ENCODE peak calls at places on chromosomes 4 and X, in eight cellular contexts. F is SK-N-SH, L is GM23338, E is HCT116, M is K562, Z is Panc1, S is GM12878, Y is HepG2. W is an unnamed sample.

GRCh38 chrX:46326161-46326560 is 219.1 kb downstream of the ZNF674 start:
- DNase-seq in F (no peak), L (peak), E (no peak), M (no peak), Z (no peak), S (no peak), Y (no peak), W (no peak)

GRCh38 chr4:77600521-77601451 is 4.8 kb upstream of the CXCL13 start:
- DNase-seq in F (peak), L (peak), E (peak), M (peak), Z (no peak), S (no peak), Y (peak), W (peak)

GRCh38 chr4:105556175-105556574 is 3.8 kb downstream of the ARHGEF38 start:
- DNase-seq in F (no peak), L (peak), E (no peak), M (no peak), Z (no peak), S (no peak), Y (no peak), W (no peak)

GRCh38 chr4:107243141-107243779 is 207.1 kb upstream of the DKK2 start:
- DNase-seq in F (peak), L (no peak), E (no peak), M (no peak), Z (no peak), S (no peak), Y (no peak), W (no peak)

GRCh38 chrX:87310780-87311179 is 206.8 kb upstream of the KLHL4 start:
- DNase-seq in F (no peak), L (no peak), E (no peak), M (no peak), Z (no peak), S (no peak), Y (no peak), W (no peak)

GRCh38 chr4:36159208-36159607 is 85.1 kb downstream of the ARAP2 start:
- DNase-seq in F (peak), L (peak), E (no peak), M (no peak), Z (no peak), S (no peak), Y (peak), W (no peak)

GRCh38 chr4:163878336-163879121 is 384.0 kb downstream of the TMA16 start:
- DNase-seq in F (no peak), L (no peak), E (no peak), M (no peak), Z (no peak), S (no peak), Y (no peak), W (no peak)

GRCh38 chrX:133444952-133445831 is 29.9 kb upstream of the GPC4 start:
- DNase-seq in F (no peak), L (peak), E (peak), M (no peak), Z (no peak), S (no peak), Y (no peak), W (no peak)

GRCh38 chr4:1472148-1472797 is 66.0 kb upstream of the NKX1-1 start:
- DNase-seq in F (peak), L (peak), E (no peak), M (no peak), Z (no peak), S (no peak), Y (no peak), W (no peak)

GRCh38 chrX:129478516-129478915 is 44.8 kb downstream of the SMARCA1 start:
- DNase-seq in F (no peak), L (no peak), E (no peak), M (no peak), Z (no peak), S (no peak), Y (no peak), W (no peak)

GRCh38 chr4:144615182-144615581 is 30.8 kb upstream of the HHIP start:
- DNase-seq in F (no peak), L (no peak), E (no peak), M (no peak), Z (no peak), S (no peak), Y (no peak), W (no peak)

GRCh38 chr4:185716008-185716976 is 95.7 kb downstream of the SORBS2 start:
- DNase-seq in F (peak), L (no peak), E (no peak), M (no peak), Z (no peak), S (no peak), Y (no peak), W (no peak)

GRCh38 chrX:124555036-124555595 is 208.8 kb downstream of the SH2D1A start:
- DNase-seq in F (no peak), L (no peak), E (no peak), M (no peak), Z (no peak), S (no peak), Y (no peak), W (no peak)

DNA sequence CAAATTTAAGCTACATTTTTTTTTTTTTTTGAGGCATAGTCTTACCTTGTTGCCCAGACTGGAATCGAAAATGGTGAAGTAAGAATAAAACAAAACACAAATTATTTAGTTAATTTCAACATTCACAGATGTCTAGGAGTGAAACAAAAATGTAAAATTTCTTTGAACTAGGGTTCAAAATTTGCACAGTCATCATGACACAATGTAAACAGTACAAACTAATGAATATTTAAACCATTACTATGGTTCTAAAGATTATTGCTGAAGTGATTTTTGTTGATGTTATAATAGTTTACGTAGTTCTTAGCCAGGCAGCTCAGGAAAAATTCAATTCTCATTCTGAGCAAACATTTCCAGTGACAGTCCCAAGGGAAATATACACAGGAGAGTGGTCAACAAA is 633.1 kb downstream of the GRXCR1 start:
- DNase-seq in F (no peak), L (no peak), E (no peak), M (no peak), Z (no peak), S (no peak), Y (no peak), W (no peak)
- TF ChIP-seq CTCF in F (no peak), L (no peak), E (no peak), M (no peak), Z (no peak), S (no peak), Y (no peak), W (no peak)

GRCh38 chr4:138941037-138941436 is 74.5 kb upstream of the NOCT start:
- DNase-seq in F (no peak), L (no peak), E (no peak), M (no peak), Z (no peak), S (no peak), Y (no peak), W (no peak)

GRCh38 chr4:138939960-138940359 is 75.6 kb upstream of the NOCT start:
- DNase-seq in F (no peak), L (no peak), E (no peak), M (no peak), Z (no peak), S (no peak), Y (peak), W (no peak)

GRCh38 chr4:138938371-138938699 is 77.2 kb upstream of the NOCT start:
- DNase-seq in F (peak), L (peak), E (peak), M (no peak), Z (peak), S (no peak), Y (peak), W (no peak)

GRCh38 chr4:138935135-138935795 is 80.3 kb upstream of the NOCT start:
- DNase-seq in F (no peak), L (no peak), E (no peak), M (no peak), Z (no peak), S (no peak), Y (no peak), W (no peak)
- TF ChIP-seq REST in F (no peak), L (no peak), E (no peak), M (no peak), Z (no peak), S (no peak), Y (no peak), W (no peak)

GRCh38 chr4:13548984-13549546 is 4.8 kb upstream of the NKX3-2 start:
- DNase-seq in F (peak), L (peak), E (peak), M (peak), Z (peak), S (peak), Y (peak), W (peak)
- TF ChIP-seq POLR2AphosphoS5 in F (no peak), L (no peak), E (no peak), M (no peak), Z (no peak), S (no peak), Y (no peak), W (no peak)

GRCh38 chr4:109296545-109296944 is 5.9 kb downstream of the COL25A1 start:
- DNase-seq in F (no peak), L (no peak), E (no peak), M (no peak), Z (no peak), S (no peak), Y (no peak), W (no peak)

GRCh38 chr4:109301691-109302365 is 630 bp downstream of the COL25A1 start:
- DNase-seq in F (peak), L (peak), E (no peak), M (no peak), Z (no peak), S (no peak), Y (no peak), W (no peak)

GRCh38 chr4:109294468-109295020 is 7.9 kb downstream of the COL25A1 start:
- DNase-seq in F (no peak), L (no peak), E (no peak), M (no peak), Z (no peak), S (no peak), Y (no peak), W (no peak)

GRCh38 chr4:109295081-109295480 is 7.4 kb downstream of the COL25A1 start:
- DNase-seq in F (no peak), L (no peak), E (no peak), M (no peak), Z (no peak), S (no peak), Y (no peak), W (no peak)

GRCh38 chr4:109298279-109299010 is 4.0 kb downstream of the COL25A1 start:
- DNase-seq in F (peak), L (peak), E (peak), M (peak), Z (no peak), S (no peak), Y (no peak), W (no peak)
- TF ChIP-seq CTCF in F (peak), L (peak), E (peak), M (peak), Z (peak), S (peak), Y (peak), W (no peak)

DNA sequence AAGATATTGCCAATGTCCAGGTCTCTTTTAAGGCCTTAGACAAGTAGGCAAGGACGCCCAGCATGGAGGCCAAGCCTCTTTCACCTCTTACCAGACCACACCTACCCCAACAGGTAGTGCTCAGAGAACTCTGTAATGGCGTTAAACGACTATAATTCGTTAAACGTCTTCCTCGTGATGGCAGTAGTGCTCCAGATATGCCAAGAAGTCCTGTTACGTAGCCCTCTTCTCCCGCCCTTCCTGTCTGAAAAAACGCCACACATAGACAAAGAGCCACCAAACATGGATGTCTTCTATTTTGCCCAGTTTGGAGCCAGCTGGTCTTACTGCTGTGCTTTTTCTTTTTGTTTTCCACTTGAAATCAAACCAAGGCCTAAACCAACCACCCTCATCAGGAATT is 190.7 kb downstream of the OR13H1 start:
- DNase-seq in F (no peak), L (no peak), E (no peak), M (no peak), Z (peak), S (peak), Y (no peak), W (peak)
- TF ChIP-seq REST in F (no peak), L (no peak), E (no peak), M (no peak), Z (no peak), S (no peak), Y (no peak), W (no peak)